ENCODE peak calls at places on chromosomes 11 and 22, in seven cellular contexts. One of them, this sample, is unnamed.

GRCh38 chr11:92932023-92932422 is 37.4 kb upstream of the MTNR1B start:
- DNase-seq in T-helper 22 cell: no peak
- DNase-seq in stimulated activated CD4-positive, alpha-beta T cell treated with anti-CD3 and anti-CD28 coated beads, Interleukin-1b, Interleukin-23, amount 100 ng/mL, for 48 hours: no peak
- DNase-seq in Caki2: peak
- DNase-seq in lower lobe of right lung: no peak
- DNase-seq in substantia nigra: no peak
- DNase-seq in activated gamma-delta T cell treated with Interleukin-2 at 50 U/mL for 16 hours: no peak
- DNase-seq in this sample: no peak

GRCh38 chr22:44042822-44043221 is 18.7 kb downstream of the PARVB start:
- DNase-seq in T-helper 22 cell: no peak
- DNase-seq in stimulated activated CD4-positive, alpha-beta T cell treated with anti-CD3 and anti-CD28 coated beads, Interleukin-1b, Interleukin-23, amount 100 ng/mL, for 48 hours: no peak
- DNase-seq in Caki2: no peak
- DNase-seq in lower lobe of right lung: no peak
- DNase-seq in substantia nigra: no peak
- DNase-seq in activated gamma-delta T cell treated with Interleukin-2 at 50 U/mL for 16 hours: no peak
- DNase-seq in this sample: no peak

GRCh38 chr11:74650498-74650897 is 58.1 kb downstream of the POLD3 start:
- DNase-seq in T-helper 22 cell: no peak
- DNase-seq in stimulated activated CD4-positive, alpha-beta T cell treated with anti-CD3 and anti-CD28 coated beads, Interleukin-1b, Interleukin-23, amount 100 ng/mL, for 48 hours: no peak
- DNase-seq in Caki2: no peak
- DNase-seq in lower lobe of right lung: no peak
- DNase-seq in substantia nigra: no peak
- DNase-seq in activated gamma-delta T cell treated with Interleukin-2 at 50 U/mL for 16 hours: no peak
- DNase-seq in this sample: no peak

GRCh38 chr22:29154364-29155048 is 51.2 kb upstream of the EMID1 start:
- DNase-seq in T-helper 22 cell: peak
- DNase-seq in stimulated activated CD4-positive, alpha-beta T cell treated with anti-CD3 and anti-CD28 coated beads, Interleukin-1b, Interleukin-23, amount 100 ng/mL, for 48 hours: peak
- DNase-seq in Caki2: peak
- DNase-seq in lower lobe of right lung: peak
- DNase-seq in substantia nigra: peak
- DNase-seq in activated gamma-delta T cell treated with Interleukin-2 at 50 U/mL for 16 hours: peak
- DNase-seq in this sample: peak

GRCh38 chr11:119996556-119996955 is 141.4 kb downstream of the TRIM29 start:
- DNase-seq in T-helper 22 cell: no peak
- DNase-seq in stimulated activated CD4-positive, alpha-beta T cell treated with anti-CD3 and anti-CD28 coated beads, Interleukin-1b, Interleukin-23, amount 100 ng/mL, for 48 hours: no peak
- DNase-seq in Caki2: no peak
- DNase-seq in lower lobe of right lung: no peak
- DNase-seq in substantia nigra: no peak
- DNase-seq in activated gamma-delta T cell treated with Interleukin-2 at 50 U/mL for 16 hours: no peak
- DNase-seq in this sample: no peak

GRCh38 chr11:12056112-12056511 is 47.7 kb upstream of the DKK3 start:
- DNase-seq in T-helper 22 cell: no peak
- DNase-seq in stimulated activated CD4-positive, alpha-beta T cell treated with anti-CD3 and anti-CD28 coated beads, Interleukin-1b, Interleukin-23, amount 100 ng/mL, for 48 hours: no peak
- DNase-seq in Caki2: no peak
- DNase-seq in lower lobe of right lung: no peak
- DNase-seq in substantia nigra: no peak
- DNase-seq in activated gamma-delta T cell treated with Interleukin-2 at 50 U/mL for 16 hours: no peak
- DNase-seq in this sample: no peak

GRCh38 chr11:57426754-57427691 is at the start of gene SLC43A3:
- DNase-seq in T-helper 22 cell: peak
- DNase-seq in stimulated activated CD4-positive, alpha-beta T cell treated with anti-CD3 and anti-CD28 coated beads, Interleukin-1b, Interleukin-23, amount 100 ng/mL, for 48 hours: peak
- DNase-seq in Caki2: no peak
- DNase-seq in lower lobe of right lung: peak
- DNase-seq in substantia nigra: peak
- DNase-seq in activated gamma-delta T cell treated with Interleukin-2 at 50 U/mL for 16 hours: peak
- DNase-seq in this sample: no peak

GRCh38 chr11:109552376-109552775 is 130.4 kb downstream of the C11orf87 start:
- DNase-seq in T-helper 22 cell: no peak
- DNase-seq in stimulated activated CD4-positive, alpha-beta T cell treated with anti-CD3 and anti-CD28 coated beads, Interleukin-1b, Interleukin-23, amount 100 ng/mL, for 48 hours: no peak
- DNase-seq in Caki2: no peak
- DNase-seq in lower lobe of right lung: no peak
- DNase-seq in substantia nigra: no peak
- DNase-seq in activated gamma-delta T cell treated with Interleukin-2 at 50 U/mL for 16 hours: no peak
- DNase-seq in this sample: no peak

GRCh38 chr11:77668760-77669159 is 31.2 kb upstream of the CLNS1A start:
- DNase-seq in T-helper 22 cell: no peak
- DNase-seq in stimulated activated CD4-positive, alpha-beta T cell treated with anti-CD3 and anti-CD28 coated beads, Interleukin-1b, Interleukin-23, amount 100 ng/mL, for 48 hours: no peak
- DNase-seq in Caki2: no peak
- DNase-seq in lower lobe of right lung: no peak
- DNase-seq in substantia nigra: no peak
- DNase-seq in activated gamma-delta T cell treated with Interleukin-2 at 50 U/mL for 16 hours: no peak
- DNase-seq in this sample: no peak

GRCh38 chr11:3134651-3135490 is 30.2 kb downstream of the OSBPL5 start:
- DNase-seq in T-helper 22 cell: no peak
- DNase-seq in stimulated activated CD4-positive, alpha-beta T cell treated with anti-CD3 and anti-CD28 coated beads, Interleukin-1b, Interleukin-23, amount 100 ng/mL, for 48 hours: peak
- DNase-seq in Caki2: no peak
- DNase-seq in lower lobe of right lung: peak
- DNase-seq in substantia nigra: no peak
- DNase-seq in activated gamma-delta T cell treated with Interleukin-2 at 50 U/mL for 16 hours: no peak
- DNase-seq in this sample: no peak

GRCh38 chr11:742156-742546 is 5.1 kb upstream of the TALDO1 start:
- DNase-seq in T-helper 22 cell: no peak
- DNase-seq in stimulated activated CD4-positive, alpha-beta T cell treated with anti-CD3 and anti-CD28 coated beads, Interleukin-1b, Interleukin-23, amount 100 ng/mL, for 48 hours: no peak
- DNase-seq in Caki2: no peak
- DNase-seq in lower lobe of right lung: no peak
- DNase-seq in substantia nigra: no peak
- DNase-seq in activated gamma-delta T cell treated with Interleukin-2 at 50 U/mL for 16 hours: no peak
- DNase-seq in this sample: no peak

GRCh38 chr11:102589047-102589459 is 36.1 kb downstream of the MMP20 start:
- DNase-seq in T-helper 22 cell: no peak
- DNase-seq in stimulated activated CD4-positive, alpha-beta T cell treated with anti-CD3 and anti-CD28 coated beads, Interleukin-1b, Interleukin-23, amount 100 ng/mL, for 48 hours: peak
- DNase-seq in Caki2: no peak
- DNase-seq in lower lobe of right lung: no peak
- DNase-seq in substantia nigra: no peak
- DNase-seq in activated gamma-delta T cell treated with Interleukin-2 at 50 U/mL for 16 hours: no peak
- DNase-seq in this sample: no peak

GRCh38 chr11:8612522-8612921 is 18.5 kb upstream of the STK33 start:
- DNase-seq in T-helper 22 cell: no peak
- DNase-seq in stimulated activated CD4-positive, alpha-beta T cell treated with anti-CD3 and anti-CD28 coated beads, Interleukin-1b, Interleukin-23, amount 100 ng/mL, for 48 hours: no peak
- DNase-seq in Caki2: no peak
- DNase-seq in lower lobe of right lung: no peak
- DNase-seq in substantia nigra: no peak
- DNase-seq in activated gamma-delta T cell treated with Interleukin-2 at 50 U/mL for 16 hours: no peak
- DNase-seq in this sample: no peak

GRCh38 chr11:112464949-112465348 is 204.3 kb upstream of the PLET1 start:
- DNase-seq in T-helper 22 cell: no peak
- DNase-seq in stimulated activated CD4-positive, alpha-beta T cell treated with anti-CD3 and anti-CD28 coated beads, Interleukin-1b, Interleukin-23, amount 100 ng/mL, for 48 hours: no peak
- DNase-seq in Caki2: no peak
- DNase-seq in lower lobe of right lung: no peak
- DNase-seq in substantia nigra: no peak
- DNase-seq in activated gamma-delta T cell treated with Interleukin-2 at 50 U/mL for 16 hours: no peak
- DNase-seq in this sample: no peak

GRCh38 chr11:62832346-62833234 is at the start of gene TEX54:
- DNase-seq in T-helper 22 cell: no peak
- DNase-seq in stimulated activated CD4-positive, alpha-beta T cell treated with anti-CD3 and anti-CD28 coated beads, Interleukin-1b, Interleukin-23, amount 100 ng/mL, for 48 hours: no peak
- DNase-seq in Caki2: no peak
- DNase-seq in lower lobe of right lung: peak
- DNase-seq in substantia nigra: no peak
- DNase-seq in activated gamma-delta T cell treated with Interleukin-2 at 50 U/mL for 16 hours: no peak
- DNase-seq in this sample: no peak

GRCh38 chr11:64710418-64711137 is 12.4 kb downstream of the NRXN2 start:
- DNase-seq in T-helper 22 cell: no peak
- DNase-seq in stimulated activated CD4-positive, alpha-beta T cell treated with anti-CD3 and anti-CD28 coated beads, Interleukin-1b, Interleukin-23, amount 100 ng/mL, for 48 hours: no peak
- DNase-seq in Caki2: no peak
- DNase-seq in lower lobe of right lung: no peak
- DNase-seq in substantia nigra: no peak
- DNase-seq in activated gamma-delta T cell treated with Interleukin-2 at 50 U/mL for 16 hours: no peak
- DNase-seq in this sample: no peak

GRCh38 chr11:20080032-20080685 is 80.1 kb downstream of the DBX1 start:
- DNase-seq in T-helper 22 cell: no peak
- DNase-seq in stimulated activated CD4-positive, alpha-beta T cell treated with anti-CD3 and anti-CD28 coated beads, Interleukin-1b, Interleukin-23, amount 100 ng/mL, for 48 hours: no peak
- DNase-seq in Caki2: no peak
- DNase-seq in lower lobe of right lung: no peak
- DNase-seq in substantia nigra: no peak
- DNase-seq in activated gamma-delta T cell treated with Interleukin-2 at 50 U/mL for 16 hours: no peak
- DNase-seq in this sample: no peak

GRCh38 chr11:30174265-30175022 is 56.4 kb upstream of the FSHB start:
- DNase-seq in T-helper 22 cell: no peak
- DNase-seq in stimulated activated CD4-positive, alpha-beta T cell treated with anti-CD3 and anti-CD28 coated beads, Interleukin-1b, Interleukin-23, amount 100 ng/mL, for 48 hours: no peak
- DNase-seq in Caki2: no peak
- DNase-seq in lower lobe of right lung: no peak
- DNase-seq in substantia nigra: no peak
- DNase-seq in activated gamma-delta T cell treated with Interleukin-2 at 50 U/mL for 16 hours: no peak
- DNase-seq in this sample: no peak

GRCh38 chr11:105673089-105673488 is 63.2 kb downstream of the GRIA4 start:
- DNase-seq in T-helper 22 cell: no peak
- DNase-seq in stimulated activated CD4-positive, alpha-beta T cell treated with anti-CD3 and anti-CD28 coated beads, Interleukin-1b, Interleukin-23, amount 100 ng/mL, for 48 hours: peak
- DNase-seq in Caki2: peak
- DNase-seq in lower lobe of right lung: no peak
- DNase-seq in substantia nigra: no peak
- DNase-seq in activated gamma-delta T cell treated with Interleukin-2 at 50 U/mL for 16 hours: no peak
- DNase-seq in this sample: no peak

This sample was measured in D721Med.